ENCODE peak calls at places on chromosome 3, in four cellular contexts. B is GM12878, N is HepG2, R is SK-N-SH. A is an unnamed sample.

GRCh38 chr3:125128861-125129501 is 73.2 kb upstream of the HEG1 start:
- DNase-seq in B (no peak), N (peak; percentile 16), R (no peak), A (no peak)

GRCh38 chr3:78941587-78941986 is 826.2 kb downstream of the ROBO1 start:
- DNase-seq in N (no peak), R (no peak), B (no peak), A (no peak)

GRCh38 chr3:176919836-176920760 is 277.2 kb downstream of the TBL1XR1 start:
- DNase-seq in N (peak; percentile 18), R (no peak), B (no peak), A (no peak)

GRCh38 chr3:39196671-39197446 is 4.5 kb upstream of the XIRP1 start:
- DNase-seq in N (no peak), B (no peak), R (no peak), A (no peak)

GRCh38 chr3:149971403-149972075 is 844 bp upstream of the PFN2 start:
- DNase-seq in N (peak; percentile 15), B (no peak), R (no peak), A (peak; percentile 85)

GRCh38 chr3:134796313-134797079 is 1.4 kb downstream of the EPHB1 start:
- DNase-seq in B (no peak), R (peak; percentile 43), N (no peak), A (peak; percentile 71)

GRCh38 chr3:148643389-148643840 is 54.3 kb upstream of the AGTR1 start:
- DNase-seq in R (no peak), B (no peak), N (no peak), A (no peak)

GRCh38 chr3:179037361-179037760 is 34.2 kb downstream of the ZMAT3 start:
- DNase-seq in B (no peak), N (no peak), R (no peak), A (no peak)

GRCh38 chr3:67076607-67077006 is 78.5 kb downstream of the KBTBD8 start:
- DNase-seq in R (no peak), B (no peak), N (no peak), A (no peak)

GRCh38 chr3:128226794-128227399 is 73.6 kb downstream of the EEFSEC start:
- DNase-seq in R (peak; percentile 77), N (peak; percentile 31), B (no peak), A (peak; percentile 29)

GRCh38 chr3:97658670-97659285 is 105.8 kb upstream of the ARL6 start:
- DNase-seq in N (peak; percentile 21), B (no peak), R (peak; percentile 20), A (no peak)

GRCh38 chr3:99870712-99871111 is 53.0 kb downstream of the CMSS1 start:
- DNase-seq in B (no peak), N (no peak), R (no peak), A (no peak)
- H3K27ac ChIP-seq in B (no peak overlapping the region), N (no peak overlapping the region), R (no peak overlapping the region), A (no peak overlapping the region)

DNA sequence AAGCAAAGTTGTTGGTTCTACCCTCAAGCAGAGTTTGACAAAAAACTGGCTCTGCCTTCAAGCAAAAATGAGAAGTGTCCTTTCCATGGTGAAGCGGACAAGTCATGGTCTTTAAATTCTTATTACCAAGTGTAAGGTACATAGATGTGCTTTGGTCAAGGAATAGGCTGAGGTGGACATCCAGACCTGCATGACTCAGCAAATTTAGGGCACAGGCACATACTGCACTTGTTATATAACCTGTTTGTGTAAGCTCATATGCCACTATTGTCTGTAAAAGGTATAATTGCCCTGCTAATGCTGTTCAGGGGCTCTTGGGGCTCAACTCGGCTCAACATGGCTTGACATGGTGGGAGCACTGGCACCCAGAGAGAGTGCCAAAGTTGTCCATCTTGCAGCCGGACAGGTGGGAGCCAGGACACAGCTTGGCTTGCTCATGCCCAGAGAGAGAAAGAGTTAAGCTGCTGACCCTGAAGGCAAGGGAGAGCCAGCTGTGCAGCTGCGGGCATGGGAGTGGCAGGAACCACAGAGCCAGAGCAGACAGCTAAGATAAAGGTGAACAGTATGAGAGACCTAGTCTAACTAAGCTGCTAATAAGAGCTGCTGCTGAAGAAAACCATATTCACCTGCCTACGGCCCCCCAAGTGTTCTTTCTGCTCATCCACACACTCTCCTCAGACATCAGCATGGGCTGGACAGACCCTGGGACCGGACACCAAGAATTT is 17.7 kb downstream of the MCCC1 start:
- DNase-seq in B (no peak), R (no peak), N (no peak), A (no peak)
- TF ChIP-seq TCF12 in B (no peak), R (no peak), N (no peak), A (no peak)

GRCh38 chr3:191240432-191240831 is 41.4 kb downstream of the OSTN start:
- DNase-seq in N (no peak), R (no peak), B (no peak), A (no peak)
- H3K27ac ChIP-seq in N (no peak overlapping the region), R (no peak overlapping the region), B (no peak overlapping the region), A (no peak overlapping the region)

GRCh38 chr3:72553298-72553697 is 294.9 kb downstream of the SHQ1 start:
- DNase-seq in N (no peak), B (no peak), R (no peak), A (no peak)
- TF ChIP-seq TCF12 in N (no peak), B (no peak), R (no peak), A (no peak)

GRCh38 chr3:35675206-35675605 is 35.9 kb downstream of the ARPP21 start:
- DNase-seq in N (no peak), R (no peak), B (no peak), A (no peak)
- H3K27ac ChIP-seq in N (no peak overlapping the region), R (no peak overlapping the region), B (no peak overlapping the region), A (no peak overlapping the region)

A was measured in H1.